ENCODE peak calls at places on chromosomes 12 and 14, in five cellular contexts. One of them, this sample, is unnamed.

GRCh38 chr12:11555743-11556625 is 93.5 kb upstream of the ETV6 start:
- ATAC-seq in Right ventricle myocardium superior: peak
- ATAC-seq in aorta: peak
- ATAC-seq in left cardiac atrium: peak
- ATAC-seq in RWPE2: no peak
- ATAC-seq in this sample: peak

GRCh38 chr14:21617614-21618013 is 17.1 kb downstream of the OR10G2 start:
- ATAC-seq in Right ventricle myocardium superior: no peak
- ATAC-seq in aorta: no peak
- ATAC-seq in left cardiac atrium: no peak
- ATAC-seq in RWPE2: no peak
- ATAC-seq in this sample: no peak

GRCh38 chr12:26240329-26240815 is 45.0 kb downstream of the SSPN start:
- ATAC-seq in Right ventricle myocardium superior: peak
- ATAC-seq in aorta: no peak
- ATAC-seq in left cardiac atrium: no peak
- ATAC-seq in RWPE2: no peak
- ATAC-seq in this sample: no peak

GRCh38 chr14:74579447-74580274 is 32.4 kb downstream of the LTBP2 start:
- ATAC-seq in Right ventricle myocardium superior: no peak
- ATAC-seq in aorta: no peak
- ATAC-seq in left cardiac atrium: peak
- ATAC-seq in RWPE2: peak
- ATAC-seq in this sample: no peak

GRCh38 chr12:121858662-121859572 is at the start of gene HPD:
- ATAC-seq in Right ventricle myocardium superior: peak
- ATAC-seq in aorta: peak
- ATAC-seq in left cardiac atrium: peak
- ATAC-seq in RWPE2: peak
- ATAC-seq in this sample: peak

GRCh38 chr12:12909995-12910391 is 18.6 kb downstream of the GPRC5A start:
- ATAC-seq in Right ventricle myocardium superior: peak
- ATAC-seq in aorta: peak
- ATAC-seq in left cardiac atrium: peak
- ATAC-seq in RWPE2: no peak
- ATAC-seq in this sample: peak

GRCh38 chr12:57723630-57723962 is 14.9 kb downstream of the AGAP2 start:
- ATAC-seq in Right ventricle myocardium superior: no peak
- ATAC-seq in aorta: no peak
- ATAC-seq in left cardiac atrium: no peak
- ATAC-seq in RWPE2: no peak
- ATAC-seq in this sample: no peak

GRCh38 chr14:95274283-95274682 is 45.4 kb downstream of the CLMN start:
- ATAC-seq in Right ventricle myocardium superior: no peak
- ATAC-seq in aorta: no peak
- ATAC-seq in left cardiac atrium: no peak
- ATAC-seq in RWPE2: no peak
- ATAC-seq in this sample: no peak

GRCh38 chr14:67773844-67774377 is 42.5 kb downstream of the ZFYVE26 start:
- ATAC-seq in Right ventricle myocardium superior: no peak
- ATAC-seq in aorta: no peak
- ATAC-seq in left cardiac atrium: no peak
- ATAC-seq in RWPE2: no peak
- ATAC-seq in this sample: no peak

GRCh38 chr14:102622262-102622885 is 29.9 kb downstream of the RCOR1 start:
- ATAC-seq in Right ventricle myocardium superior: no peak
- ATAC-seq in aorta: no peak
- ATAC-seq in left cardiac atrium: peak
- ATAC-seq in RWPE2: no peak
- ATAC-seq in this sample: no peak

GRCh38 chr14:96949594-96949993 is 152.4 kb downstream of the VRK1 start:
- ATAC-seq in Right ventricle myocardium superior: no peak
- ATAC-seq in aorta: no peak
- ATAC-seq in left cardiac atrium: no peak
- ATAC-seq in RWPE2: no peak
- ATAC-seq in this sample: no peak

GRCh38 chr12:91239497-91239896 is 56.9 kb upstream of the DCN start:
- ATAC-seq in Right ventricle myocardium superior: peak
- ATAC-seq in aorta: peak
- ATAC-seq in left cardiac atrium: peak
- ATAC-seq in RWPE2: no peak
- ATAC-seq in this sample: peak

GRCh38 chr12:120625557-120626419 is 14.6 kb upstream of the CABP1 start:
- ATAC-seq in Right ventricle myocardium superior: no peak
- ATAC-seq in aorta: no peak
- ATAC-seq in left cardiac atrium: no peak
- ATAC-seq in RWPE2: no peak
- ATAC-seq in this sample: no peak

GRCh38 chr12:88308825-88309224 is 166.7 kb downstream of the TMTC3 start:
- ATAC-seq in Right ventricle myocardium superior: no peak
- ATAC-seq in aorta: no peak
- ATAC-seq in left cardiac atrium: no peak
- ATAC-seq in RWPE2: peak
- ATAC-seq in this sample: no peak

This sample was measured in gastroesophageal sphincter.